ENCODE peak calls at places on chromosomes 11 and 22, in nine cellular contexts. P is fibroblast of mammary gland, I is kidney, F is AG04450, V is cardiac muscle cell, C is upper lobe of right lung, U is astrocyte of the cerebellum, S is vagina, Y is GM06990. M is an unnamed sample.

GRCh38 chr11:108112059-108112458 is 9.3 kb upstream of the ACAT1 start:
- DNase-seq in V (no peak), C (no peak), P (peak), I (no peak), Y (no peak), U (no peak), F (no peak), S (no peak), M (no peak)

GRCh38 chr11:96328395-96329010 is 14.5 kb downstream of the MAML2 start:
- DNase-seq in S (no peak), F (no peak), C (no peak), Y (no peak), P (no peak), I (no peak), V (no peak), U (no peak), M (no peak)

GRCh38 chr11:100684101-100685065 is 2.7 kb upstream of the ARHGAP42 start:
- DNase-seq in Y (peak), I (no peak), F (no peak), C (no peak), V (no peak), S (no peak), P (peak), U (no peak), M (no peak)

GRCh38 chr11:71252434-71252781 is at the start of gene SHANK2:
- DNase-seq in U (no peak), C (peak), F (no peak), V (peak), I (no peak), Y (no peak), S (no peak), P (no peak), M (no peak)

GRCh38 chr22:17774206-17774927 is at the start of gene BID:
- DNase-seq in F (no peak), V (peak), S (no peak), P (no peak), U (no peak), I (peak), C (peak), Y (peak), M (no peak)

GRCh38 chr11:128586689-128587088 is 669 bp downstream of the ETS1 start:
- DNase-seq in S (no peak), C (no peak), Y (no peak), U (no peak), V (no peak), F (no peak), P (no peak), I (no peak), M (no peak)

GRCh38 chr22:19942886-19943664 is 1.5 kb upstream of the TXNRD2 start:
- DNase-seq in I (peak), V (peak), P (peak), U (peak), Y (no peak), S (no peak), F (no peak), C (peak), M (no peak)

GRCh38 chr11:118820412-118821357 is 29.7 kb upstream of the DDX6 start:
- DNase-seq in V (peak), U (peak), S (no peak), Y (peak), C (peak), I (peak), P (peak), F (no peak), M (peak)

GRCh38 chr11:94068764-94069163 is 47.6 kb downstream of the HEPHL1 start:
- DNase-seq in U (no peak), P (peak), C (no peak), F (no peak), S (no peak), V (no peak), Y (no peak), I (no peak), M (no peak)

GRCh38 chr22:39498368-39498767 is 3.7 kb upstream of the MIEF1 start:
- DNase-seq in U (no peak), I (peak), S (no peak), V (no peak), C (no peak), Y (no peak), F (no peak), P (no peak), M (no peak)

GRCh38 chr22:40953446-40953845 is 2.3 kb downstream of the RBX1 start:
- DNase-seq in I (no peak), V (no peak), U (no peak), S (no peak), F (no peak), Y (no peak), C (no peak), P (no peak), M (no peak)

GRCh38 chr11:119248750-119249670 is 42.9 kb downstream of the CBL start:
- DNase-seq in C (no peak), P (no peak), I (no peak), U (no peak), V (no peak), S (no peak), Y (no peak), F (no peak), M (no peak)

GRCh38 chr11:11148104-11148509 is 204.9 kb downstream of the CSNK2A3 start:
- DNase-seq in I (peak), V (peak), U (peak), C (peak), P (peak), S (no peak), Y (no peak), F (no peak), M (no peak)

GRCh38 chr11:10348650-10349280 is 43.9 kb downstream of the ADM start:
- DNase-seq in I (no peak), Y (no peak), F (no peak), S (peak), C (no peak), U (no peak), P (peak), V (no peak), M (no peak)

GRCh38 chr22:32661737-32662586 is 139.5 kb upstream of the TIMP3 start:
- DNase-seq in P (peak), C (no peak), V (no peak), Y (no peak), U (no peak), I (no peak), F (no peak), S (no peak), M (no peak)

GRCh38 chr11:103079833-103080232 is 12.1 kb downstream of the DCUN1D5 start:
- DNase-seq in Y (no peak), U (no peak), I (no peak), C (no peak), S (no peak), P (peak), V (no peak), F (no peak), M (no peak)

GRCh38 chr11:92227954-92228935 is 3.6 kb downstream of the FAT3 start:
- DNase-seq in P (peak), Y (no peak), V (no peak), U (peak), F (no peak), I (peak), S (no peak), C (no peak), M (no peak)

GRCh38 chr22:46267431-46268279 is at the start of gene TTC38:
- DNase-seq in U (peak), P (peak), Y (peak), S (no peak), F (no peak), C (peak), I (peak), V (peak), M (no peak)

GRCh38 chr11:1836011-1836945 is 1.5 kb downstream of the SYT8 start:
- DNase-seq in P (no peak), U (no peak), S (no peak), V (no peak), C (no peak), I (peak), F (no peak), Y (no peak), M (no peak)

GRCh38 chr22:45507798-45508197 is 5.1 kb downstream of the FBLN1 start:
- DNase-seq in Y (no peak), F (no peak), U (no peak), S (no peak), C (no peak), P (no peak), I (peak), V (no peak), M (no peak)

GRCh38 chr11:11841121-11841604 is 609 bp upstream of the USP47 start:
- DNase-seq in U (no peak), Y (no peak), V (peak), C (peak), P (peak), S (no peak), I (peak), F (no peak), M (no peak)

GRCh38 chr11:44793350-44794090 is 66.8 kb downstream of the TSPAN18 start:
- DNase-seq in I (no peak), Y (no peak), V (peak), S (no peak), C (peak), P (no peak), F (no peak), U (no peak), M (no peak)

GRCh38 chr22:50189184-50189848 is 3.6 kb downstream of the TRABD start:
- DNase-seq in C (no peak), F (no peak), V (no peak), Y (no peak), I (peak), U (no peak), P (no peak), S (no peak), M (no peak)

GRCh38 chr22:50192056-50192824 is 6.5 kb downstream of the TRABD start:
- DNase-seq in U (no peak), V (no peak), F (no peak), S (no peak), C (no peak), P (peak), Y (peak), I (peak), M (no peak)

GRCh38 chr22:50189849-50190181 is 4.1 kb downstream of the TRABD start:
- DNase-seq in P (peak), U (no peak), S (no peak), I (no peak), V (no peak), Y (no peak), F (no peak), C (no peak), M (no peak)

GRCh38 chr22:50191041-50191740 is 5.5 kb downstream of the TRABD start:
- DNase-seq in C (no peak), F (no peak), S (no peak), U (no peak), V (peak), I (peak), P (no peak), Y (peak), M (peak)

GRCh38 chr22:50190182-50190951 is 4.7 kb downstream of the TRABD start:
- DNase-seq in V (peak), I (peak), P (peak), F (no peak), C (peak), S (no peak), Y (peak), U (no peak), M (peak)
- TF ChIP-seq CTCF in V (peak), I (peak), P (no peak), F (peak), C (peak), S (peak), Y (peak), U (peak), M (peak)

DNA sequence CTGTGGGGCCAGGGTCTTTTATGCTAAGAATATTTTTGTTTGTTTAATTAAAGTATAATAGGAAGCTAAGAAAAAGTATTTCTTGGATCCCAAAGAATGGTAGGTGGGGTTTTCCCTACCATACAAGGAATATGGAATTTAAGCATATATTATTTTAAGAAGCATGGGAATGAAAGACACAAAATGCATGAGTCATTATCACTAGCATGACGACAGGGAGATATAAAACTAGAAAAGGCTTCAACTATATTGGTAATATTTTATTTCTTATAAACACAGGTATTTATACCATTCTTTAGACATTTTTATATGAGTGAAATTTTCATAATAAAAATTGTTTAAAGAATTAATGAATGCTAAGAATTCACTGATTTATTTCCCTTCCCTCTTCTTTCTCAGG is 39.3 kb upstream of the SOX6 start:
- DNase-seq in P (no peak), C (no peak), U (no peak), V (no peak), Y (no peak), S (no peak), I (no peak), F (no peak), M (no peak)
- H3K4me3 ChIP-seq in P (no peak), C (no peak), U (no peak), V (no peak), Y (no peak), S (no peak), I (peak), F (no peak), M (no peak)

GRCh38 chr22:22506736-22507135 is 1.8 kb downstream of the ZNF280B start:
- DNase-seq in C (no peak), I (no peak), S (no peak), V (no peak), P (no peak), U (no peak), F (no peak), Y (no peak), M (no peak)
- TF ChIP-seq CTCF in C (no peak), I (no peak), S (no peak), V (no peak), P (no peak), U (no peak), F (no peak), Y (no peak), M (no peak)

DNA sequence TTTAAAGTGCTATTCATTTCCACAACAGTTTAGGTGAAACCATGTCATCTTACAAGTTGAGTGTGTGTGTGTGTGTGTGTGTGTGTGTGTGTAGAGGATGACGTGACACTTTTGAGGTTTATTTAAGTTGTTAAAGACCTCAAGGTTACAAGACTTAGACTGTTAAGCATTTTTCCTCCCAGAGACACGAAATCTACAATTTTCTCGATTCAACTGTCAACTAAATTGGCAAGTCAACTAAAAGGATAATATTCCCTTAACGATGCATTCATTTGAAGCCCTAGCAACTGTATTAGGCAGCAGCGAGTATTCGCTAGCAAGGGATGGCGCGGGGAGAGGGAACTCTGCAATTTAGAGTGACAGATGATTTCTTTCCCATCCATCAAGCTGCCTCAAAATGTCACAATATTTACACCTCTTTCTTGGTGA is 17.6 kb upstream of the BDNF start:
- DNase-seq in C (no peak), Y (no peak), P (no peak), I (no peak), V (no peak), S (no peak), F (no peak), U (no peak), M (no peak)
- H3K4me3 ChIP-seq in C (no peak), Y (no peak), P (no peak), I (no peak), V (peak), S (peak), F (peak), U (peak), M (no peak)

DNA sequence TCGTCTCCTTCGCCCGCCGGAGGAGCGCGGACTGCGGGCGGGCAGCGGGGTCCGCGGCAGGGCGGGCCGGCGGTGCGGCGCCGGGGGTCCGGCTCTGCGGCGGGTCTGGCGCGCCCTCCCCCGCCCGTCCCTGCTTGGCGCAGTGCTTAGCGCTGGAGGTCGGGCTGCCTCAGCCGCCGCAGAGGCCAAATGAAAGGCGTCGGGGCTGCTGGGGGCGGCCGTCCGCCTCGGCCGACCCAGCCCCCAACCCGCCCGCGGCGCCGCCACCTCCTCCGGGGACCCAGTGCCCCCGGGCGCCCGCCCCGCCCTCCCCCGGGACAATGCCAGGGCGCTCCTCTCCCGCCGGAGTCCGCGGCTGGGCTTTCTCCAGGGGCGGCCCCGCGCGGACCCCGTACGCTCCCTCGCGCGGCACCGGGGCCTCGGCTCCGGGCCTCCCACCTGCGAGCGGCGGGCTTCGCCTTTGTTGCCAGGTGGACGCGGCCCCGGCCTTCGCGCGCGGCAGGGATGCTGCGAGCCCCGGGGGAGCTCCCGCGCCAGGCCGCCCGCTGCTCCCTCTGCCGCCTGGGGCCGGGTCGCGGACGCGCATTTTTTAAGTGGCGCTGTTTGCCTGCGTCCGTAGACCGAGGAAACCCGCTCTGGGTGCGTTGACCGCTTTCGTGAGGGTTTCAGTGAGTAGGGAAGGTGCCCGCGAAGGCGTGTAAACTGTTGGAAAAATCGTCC is 575 bp downstream of the APLP2 start:
- DNase-seq in C (peak), F (no peak), I (peak), U (no peak), P (no peak), V (peak), S (no peak), Y (peak), M (no peak)
- TF ChIP-seq CTCF in C (peak), F (no peak), I (no peak), U (no peak), P (no peak), V (peak), S (no peak), Y (no peak), M (no peak)